ENCODE peak calls at places on chromosomes 6 and 20, in seven cellular contexts. One of them, this sample, is unnamed.

GRCh38 chr6:124679392-124679791 is 282.8 kb upstream of the RNF217 start:
- DNase-seq in lung: no peak
- DNase-seq in heart left ventricle: no peak
- DNase-seq in GM23248: peak; percentile 42
- DNase-seq in psoas muscle: no peak
- DNase-seq in body of pancreas: no peak
- DNase-seq in PC-9: no peak
- DNase-seq in this sample: no peak

GRCh38 chr6:70304611-70305010 is 1.7 kb upstream of the COL9A1 start:
- DNase-seq in lung: no peak
- DNase-seq in heart left ventricle: no peak
- DNase-seq in GM23248: no peak
- DNase-seq in psoas muscle: no peak
- DNase-seq in body of pancreas: no peak
- DNase-seq in PC-9: no peak
- DNase-seq in this sample: no peak

GRCh38 chr20:18224968-18225568 is 63.3 kb upstream of the ZNF133 start:
- DNase-seq in lung: peak; percentile 35
- DNase-seq in heart left ventricle: peak; percentile 64
- DNase-seq in GM23248: peak; percentile 87
- DNase-seq in psoas muscle: peak; percentile 68
- DNase-seq in body of pancreas: peak; percentile 47
- DNase-seq in PC-9: peak; percentile 77
- DNase-seq in this sample: peak; percentile 64

GRCh38 chr6:115706981-115707380 is 353.7 kb downstream of the FRK start:
- DNase-seq in lung: no peak
- DNase-seq in heart left ventricle: no peak
- DNase-seq in GM23248: no peak
- DNase-seq in psoas muscle: no peak
- DNase-seq in body of pancreas: no peak
- DNase-seq in PC-9: no peak
- DNase-seq in this sample: no peak

GRCh38 chr6:160978141-160978926 is 13.2 kb upstream of the MAP3K4 start:
- DNase-seq in lung: no peak
- DNase-seq in heart left ventricle: no peak
- DNase-seq in GM23248: peak; percentile 94
- DNase-seq in psoas muscle: no peak
- DNase-seq in body of pancreas: no peak
- DNase-seq in PC-9: no peak
- DNase-seq in this sample: no peak

GRCh38 chr6:146543940-146544661 is 468 bp downstream of the RAB32 start:
- DNase-seq in lung: peak; percentile 36
- DNase-seq in heart left ventricle: no peak
- DNase-seq in GM23248: peak; percentile 72
- DNase-seq in psoas muscle: peak; percentile 60
- DNase-seq in body of pancreas: peak; percentile 58
- DNase-seq in PC-9: no peak
- DNase-seq in this sample: peak; percentile 43

GRCh38 chr6:47069156-47069555 is 27.0 kb upstream of the ADGRF1 start:
- DNase-seq in lung: no peak
- DNase-seq in heart left ventricle: no peak
- DNase-seq in GM23248: no peak
- DNase-seq in psoas muscle: no peak
- DNase-seq in body of pancreas: no peak
- DNase-seq in PC-9: no peak
- DNase-seq in this sample: no peak

GRCh38 chr20:38369387-38369786 is 23.1 kb downstream of the LBP start:
- DNase-seq in lung: no peak
- DNase-seq in heart left ventricle: no peak
- DNase-seq in GM23248: no peak
- DNase-seq in psoas muscle: no peak
- DNase-seq in body of pancreas: no peak
- DNase-seq in PC-9: no peak
- DNase-seq in this sample: no peak

GRCh38 chr6:15893556-15894253 is 230.9 kb upstream of the DTNBP1 start:
- DNase-seq in lung: no peak
- DNase-seq in heart left ventricle: no peak
- DNase-seq in GM23248: no peak
- DNase-seq in psoas muscle: no peak
- DNase-seq in body of pancreas: no peak
- DNase-seq in PC-9: no peak
- DNase-seq in this sample: no peak

GRCh38 chr6:43773050-43773956 is 3.3 kb downstream of the VEGFA start:
- DNase-seq in lung: peak; percentile 66
- DNase-seq in heart left ventricle: peak; percentile 81
- DNase-seq in GM23248: peak; percentile 80
- DNase-seq in psoas muscle: peak; percentile 87
- DNase-seq in body of pancreas: peak; percentile 84
- DNase-seq in PC-9: peak; percentile 72
- DNase-seq in this sample: peak; percentile 75

GRCh38 chr6:170178266-170178560 is 112.7 kb downstream of the DLL1 start:
- DNase-seq in lung: no peak
- DNase-seq in heart left ventricle: no peak
- DNase-seq in GM23248: no peak
- DNase-seq in psoas muscle: no peak
- DNase-seq in body of pancreas: no peak
- DNase-seq in PC-9: no peak
- DNase-seq in this sample: no peak

GRCh38 chr6:123668965-123669591 is 32.3 kb upstream of the TRDN start:
- DNase-seq in lung: no peak
- DNase-seq in heart left ventricle: no peak
- DNase-seq in GM23248: no peak
- DNase-seq in psoas muscle: no peak
- DNase-seq in body of pancreas: no peak
- DNase-seq in PC-9: no peak
- DNase-seq in this sample: no peak

GRCh38 chr20:38748863-38749153 is 548 bp downstream of the ACTR5 start:
- DNase-seq in lung: peak; percentile 65
- DNase-seq in heart left ventricle: no peak
- DNase-seq in GM23248: no peak
- DNase-seq in psoas muscle: no peak
- DNase-seq in body of pancreas: no peak
- DNase-seq in PC-9: no peak
- DNase-seq in this sample: no peak

GRCh38 chr6:34059136-34059731 is 86.7 kb downstream of the GRM4 start:
- DNase-seq in lung: no peak
- DNase-seq in heart left ventricle: no peak
- DNase-seq in GM23248: peak; percentile 94
- DNase-seq in psoas muscle: no peak
- DNase-seq in body of pancreas: no peak
- DNase-seq in PC-9: no peak
- DNase-seq in this sample: no peak

GRCh38 chr6:40541556-40542174 is 45.5 kb downstream of the LRFN2 start:
- DNase-seq in lung: no peak
- DNase-seq in heart left ventricle: no peak
- DNase-seq in GM23248: no peak
- DNase-seq in psoas muscle: no peak
- DNase-seq in body of pancreas: no peak
- DNase-seq in PC-9: no peak
- DNase-seq in this sample: no peak

GRCh38 chr20:38197217-38198008 is 32.3 kb upstream of the TGM2 start:
- DNase-seq in lung: no peak
- DNase-seq in heart left ventricle: no peak
- DNase-seq in GM23248: no peak
- DNase-seq in psoas muscle: no peak
- DNase-seq in body of pancreas: no peak
- DNase-seq in PC-9: no peak
- DNase-seq in this sample: no peak

GRCh38 chr20:1382670-1383069 is 10.2 kb downstream of the FKBP1A start:
- DNase-seq in lung: no peak
- DNase-seq in heart left ventricle: no peak
- DNase-seq in GM23248: peak; percentile 87
- DNase-seq in psoas muscle: no peak
- DNase-seq in body of pancreas: no peak
- DNase-seq in PC-9: no peak
- DNase-seq in this sample: no peak

GRCh38 chr20:62242196-62242595 is 3.9 kb downstream of the OSBPL2 start:
- DNase-seq in lung: no peak
- DNase-seq in heart left ventricle: no peak
- DNase-seq in GM23248: no peak
- DNase-seq in psoas muscle: no peak
- DNase-seq in body of pancreas: no peak
- DNase-seq in PC-9: no peak
- DNase-seq in this sample: peak; percentile 28

GRCh38 chr20:62241501-62241900 is 3.2 kb downstream of the OSBPL2 start:
- DNase-seq in lung: no peak
- DNase-seq in heart left ventricle: no peak
- DNase-seq in GM23248: no peak
- DNase-seq in psoas muscle: no peak
- DNase-seq in body of pancreas: peak; percentile 38
- DNase-seq in PC-9: no peak
- DNase-seq in this sample: peak; percentile 61

GRCh38 chr20:62239278-62239879 is 1.1 kb downstream of the OSBPL2 start:
- DNase-seq in lung: no peak
- DNase-seq in heart left ventricle: no peak
- DNase-seq in GM23248: peak; percentile 52
- DNase-seq in psoas muscle: no peak
- DNase-seq in body of pancreas: peak; percentile 48
- DNase-seq in PC-9: no peak
- DNase-seq in this sample: peak; percentile 50

GRCh38 chr20:62238569-62239277 is 402 bp downstream of the OSBPL2 start:
- DNase-seq in lung: no peak
- DNase-seq in heart left ventricle: no peak
- DNase-seq in GM23248: peak; percentile 53
- DNase-seq in psoas muscle: no peak
- DNase-seq in body of pancreas: peak; percentile 62
- DNase-seq in PC-9: peak; percentile 51
- DNase-seq in this sample: peak; percentile 63

GRCh38 chr20:62240015-62240685 is 1.8 kb downstream of the OSBPL2 start:
- DNase-seq in lung: no peak
- DNase-seq in heart left ventricle: no peak
- DNase-seq in GM23248: no peak
- DNase-seq in psoas muscle: no peak
- DNase-seq in body of pancreas: no peak
- DNase-seq in PC-9: no peak
- DNase-seq in this sample: peak; percentile 18
- H3K4me1 ChIP-seq in lung: peaks cover 17% of the 10 kb centered on the region
- H3K4me1 ChIP-seq in heart left ventricle: peaks cover 6% of the 10 kb centered on the region
- H3K4me1 ChIP-seq in GM23248: no peaks in the 10 kb centered on the region
- H3K4me1 ChIP-seq in psoas muscle: peaks cover 59% of the 10 kb centered on the region
- H3K4me1 ChIP-seq in body of pancreas: peaks cover 73% of the 10 kb centered on the region
- H3K4me1 ChIP-seq in PC-9: peaks cover 30% of the 10 kb centered on the region
- H3K4me1 ChIP-seq in this sample: peaks cover 13% of the 10 kb centered on the region

DNA sequence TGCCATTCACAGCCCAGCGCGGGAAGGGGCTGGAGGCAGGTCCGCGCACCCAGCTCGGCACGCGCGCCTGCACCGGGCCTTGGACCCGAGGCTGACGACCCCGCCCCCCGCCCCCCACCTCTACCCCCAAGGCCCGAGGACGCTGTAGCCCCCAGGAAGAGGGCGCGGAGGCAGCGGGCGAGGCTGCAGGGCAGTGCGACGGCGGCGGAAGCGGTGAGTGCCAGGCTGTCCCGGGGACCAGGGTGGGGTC is 1.2 kb downstream of the LIME1 start:
- DNase-seq in lung: no peak
- DNase-seq in heart left ventricle: no peak
- DNase-seq in GM23248: no peak
- DNase-seq in psoas muscle: no peak
- DNase-seq in body of pancreas: no peak
- DNase-seq in PC-9: no peak
- DNase-seq in this sample: no peak
- H3K4me1 ChIP-seq in lung: peaks cover 16% of the 10 kb centered on the region
- H3K4me1 ChIP-seq in heart left ventricle: peaks cover 9% of the 10 kb centered on the region
- H3K4me1 ChIP-seq in GM23248: peaks cover 7% of the 10 kb centered on the region
- H3K4me1 ChIP-seq in psoas muscle: peaks cover 15% of the 10 kb centered on the region
- H3K4me1 ChIP-seq in body of pancreas: peaks cover 43% of the 10 kb centered on the region
- H3K4me1 ChIP-seq in PC-9: peaks cover 9% of the 10 kb centered on the region
- H3K4me1 ChIP-seq in this sample: peaks cover 5% of the 10 kb centered on the region

DNA sequence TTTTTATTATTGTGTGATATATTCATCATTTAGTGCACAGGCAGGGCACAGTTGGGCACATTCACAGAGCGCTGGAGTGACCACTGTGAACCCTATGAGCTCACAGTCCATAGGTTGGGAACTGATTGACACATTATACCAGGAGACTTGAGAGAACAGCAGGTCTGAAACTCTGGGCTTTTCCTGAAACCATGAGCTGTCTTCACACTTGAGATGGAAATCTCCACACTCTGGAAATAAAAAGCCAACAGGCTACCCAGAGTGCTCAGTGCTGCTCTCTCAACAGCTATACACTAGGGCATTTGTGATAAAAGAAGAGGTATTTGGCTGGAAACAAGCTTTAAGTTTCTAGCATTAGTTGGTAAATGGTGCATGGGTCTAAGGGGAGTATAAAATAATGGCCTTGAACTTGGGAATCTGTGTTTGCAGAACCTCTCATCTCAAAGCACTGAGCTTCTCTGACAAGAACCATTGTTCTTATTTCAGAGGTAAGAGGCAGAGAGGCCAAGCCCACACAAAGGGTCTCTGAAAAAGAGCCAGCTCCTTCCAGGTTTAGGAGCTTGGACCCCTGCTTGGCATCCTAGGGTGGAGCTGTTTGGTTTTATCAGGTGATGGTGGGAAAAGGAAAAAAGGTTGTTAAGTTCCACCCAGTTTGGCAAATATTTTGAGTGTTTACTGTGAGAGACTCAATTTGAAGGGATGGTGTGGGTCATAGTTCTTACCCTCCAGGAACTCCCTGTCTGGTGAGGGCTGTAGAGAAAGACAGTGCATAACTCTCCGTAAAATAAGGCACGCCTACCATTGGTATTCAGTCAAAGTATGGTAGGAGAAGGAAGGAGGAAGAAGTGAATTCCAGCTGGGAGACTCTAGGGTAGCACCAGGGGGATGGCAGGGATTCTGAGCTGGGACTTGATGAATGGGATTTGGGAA is 14.5 kb downstream of the CHMP4B start:
- DNase-seq in lung: no peak
- DNase-seq in heart left ventricle: no peak
- DNase-seq in GM23248: no peak
- DNase-seq in psoas muscle: no peak
- DNase-seq in body of pancreas: no peak
- DNase-seq in PC-9: no peak
- DNase-seq in this sample: no peak
- H3K4me1 ChIP-seq in lung: peaks cover 34% of the 10 kb centered on the region
- H3K4me1 ChIP-seq in heart left ventricle: no peaks in the 10 kb centered on the region
- H3K4me1 ChIP-seq in GM23248: peaks cover 8% of the 10 kb centered on the region
- H3K4me1 ChIP-seq in psoas muscle: peaks cover 85% of the 10 kb centered on the region
- H3K4me1 ChIP-seq in body of pancreas: peaks cover 66% of the 10 kb centered on the region
- H3K4me1 ChIP-seq in PC-9: peaks cover 17% of the 10 kb centered on the region
- H3K4me1 ChIP-seq in this sample: peaks cover 36% of the 10 kb centered on the region

DNA sequence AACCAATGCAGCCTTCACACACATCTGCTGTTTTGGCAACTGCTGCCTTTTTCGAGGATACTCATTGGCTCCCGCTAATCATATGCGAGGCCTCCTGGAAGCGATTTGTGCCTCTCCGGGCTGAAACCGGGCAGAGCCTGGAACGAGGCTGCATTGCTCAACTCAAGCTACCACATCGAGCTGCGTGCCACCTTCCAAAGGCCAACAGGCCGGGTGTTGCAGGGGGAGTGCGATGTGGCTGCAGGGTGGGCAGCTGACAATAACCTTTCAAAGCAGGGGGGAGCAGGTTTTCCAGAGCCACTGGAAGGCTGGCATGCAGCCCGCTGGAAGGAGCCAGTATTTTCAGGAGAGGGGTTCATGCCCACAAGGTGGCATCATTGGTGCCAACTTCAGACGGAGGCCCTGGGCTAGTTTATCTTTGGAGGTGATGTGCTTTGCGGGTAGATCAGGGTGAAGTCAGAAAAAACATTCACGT is 122.6 kb upstream of the IFNGR1 start:
- DNase-seq in lung: no peak
- DNase-seq in heart left ventricle: peak; percentile 60
- DNase-seq in GM23248: peak; percentile 65
- DNase-seq in psoas muscle: peak; percentile 63
- DNase-seq in body of pancreas: peak; percentile 57
- DNase-seq in PC-9: peak; percentile 12
- DNase-seq in this sample: peak; percentile 73
- H3K4me1 ChIP-seq in lung: no peaks in the 10 kb centered on the region
- H3K4me1 ChIP-seq in heart left ventricle: no peaks in the 10 kb centered on the region
- H3K4me1 ChIP-seq in GM23248: peaks cover 8% of the 10 kb centered on the region
- H3K4me1 ChIP-seq in psoas muscle: peaks cover 14% of the 10 kb centered on the region
- H3K4me1 ChIP-seq in body of pancreas: peaks cover 13% of the 10 kb centered on the region
- H3K4me1 ChIP-seq in PC-9: no peaks in the 10 kb centered on the region
- H3K4me1 ChIP-seq in this sample: peaks cover 5% of the 10 kb centered on the region

This sample was measured in right cardiac atrium.